ENCODE peak calls at places on chromosomes 5 and 9, in ten cellular contexts. L is GM12891; V is frontal cortex; Z is NCI-H345; A is mucosa of gallbladder; Y is T-helper 9 cell; C is CD8-positive, alpha-beta T cell; N is GM13976; G is pons; R is stimulated activated CD4-positive, alpha-beta T cell treated with anti-CD3 and anti-CD28 coated beads, Interleukin-15, amount 100 ng/mL, for 1 hour. M is an unnamed sample.

GRCh38 chr5:111432828-111433536 is 79.4 kb downstream of the STARD4 start:
- DNase-seq in C (no peak), R (no peak), Z (no peak), G (no peak), V (no peak), N (no peak), Y (no peak), L (no peak), A (no peak), M (no peak)

GRCh38 chr5:177447066-177447610 is 524 bp downstream of the PRR7 start:
- DNase-seq in Z (peak), Y (peak), G (peak), R (no peak), L (peak), N (peak), V (peak), C (peak), A (peak), M (peak)

GRCh38 chr9:69184266-69184665 is 10.2 kb downstream of the TJP2 start:
- DNase-seq in R (no peak), C (no peak), Y (no peak), A (no peak), N (no peak), Z (no peak), L (no peak), G (no peak), V (no peak), M (no peak)

GRCh38 chr5:143129203-143129602 is 274.3 kb downstream of the NR3C1 start:
- DNase-seq in N (no peak), Z (no peak), V (no peak), L (no peak), Y (no peak), G (no peak), R (no peak), A (no peak), C (no peak), M (no peak)

GRCh38 chr5:51385214-51385613 is 2.0 kb downstream of the ISL1 start:
- DNase-seq in Y (no peak), G (no peak), R (no peak), N (no peak), L (no peak), A (no peak), V (no peak), C (no peak), Z (no peak), M (peak)

GRCh38 chr5:79146352-79146751 is 34.7 kb downstream of the BHMT start:
- DNase-seq in Z (no peak), C (no peak), L (no peak), G (no peak), Y (no peak), R (no peak), V (no peak), A (no peak), N (no peak), M (no peak)

GRCh38 chr9:33111621-33112020 is 35.1 kb upstream of the SMU1 start:
- DNase-seq in G (no peak), A (no peak), Z (no peak), R (no peak), V (no peak), N (no peak), C (no peak), Y (no peak), L (no peak), M (no peak)

GRCh38 chr5:148179234-148179824 is 11.0 kb downstream of the SPINK14 start:
- DNase-seq in V (no peak), Y (no peak), G (peak), N (no peak), L (no peak), A (no peak), C (no peak), R (no peak), Z (peak), M (peak)

GRCh38 chr5:91383956-91384300 is 811 bp upstream of the ARRDC3 start:
- DNase-seq in R (no peak), Y (no peak), Z (peak), A (peak), V (no peak), N (peak), C (no peak), L (no peak), G (peak), M (peak)

GRCh38 chr5:153543288-153543687 is 52.8 kb downstream of the GRIA1 start:
- DNase-seq in Y (no peak), L (no peak), A (no peak), Z (no peak), N (no peak), G (no peak), V (no peak), R (no peak), C (no peak), M (no peak)

GRCh38 chr9:69817202-69817601 is 3.4 kb upstream of the CFAP95 start:
- DNase-seq in G (no peak), Z (no peak), R (no peak), Y (no peak), C (no peak), L (no peak), N (no peak), V (no peak), A (no peak), M (no peak)

GRCh38 chr5:36521838-36522745 is 84.3 kb upstream of the SLC1A3 start:
- DNase-seq in L (no peak), R (no peak), Z (no peak), A (no peak), G (no peak), C (no peak), N (no peak), Y (no peak), V (no peak), M (no peak)

GRCh38 chr9:27124151-27124550 is 15.1 kb downstream of the TEK start:
- DNase-seq in L (no peak), N (no peak), C (no peak), Y (no peak), Z (no peak), A (no peak), V (no peak), G (no peak), R (no peak), M (no peak)

GRCh38 chr5:169796731-169797130 is 159.7 kb downstream of the DOCK2 start:
- DNase-seq in G (no peak), C (no peak), Z (no peak), N (no peak), L (no peak), Y (no peak), A (no peak), R (no peak), V (no peak), M (no peak)

GRCh38 chr5:73233461-73234151 is 60.6 kb downstream of the TMEM174 start:
- DNase-seq in Z (no peak), R (no peak), C (no peak), V (no peak), G (no peak), Y (no peak), N (no peak), L (no peak), A (no peak), M (no peak)

GRCh38 chr5:103526164-103526915 is 36.2 kb downstream of the NUDT12 start:
- DNase-seq in V (no peak), R (no peak), Z (no peak), C (no peak), G (no peak), N (no peak), L (no peak), Y (no peak), A (no peak), M (no peak)

GRCh38 chr5:11130111-11130510 is 369.1 kb upstream of the DAP start:
- DNase-seq in R (no peak), L (no peak), V (no peak), Y (no peak), C (no peak), A (no peak), Z (no peak), G (no peak), N (no peak), M (no peak)